ENCODE peak calls at places on chromosomes 5 and 9, in six cellular contexts. E is endothelial cell; L is left ventricle myocardium superior; G is HFF-Myc; M is T-helper 2 cell; B is stimulated activated CD4-positive, alpha-beta T cell treated with anti-CD3 and anti-CD28 coated beads, Interleukin-2, amount 100 ng/mL, for 48 hours. D is an unnamed sample.
A peak's percentile ranks its signal among the peaks of the same experiment; 100 is the strongest.

GRCh38 chr5:161530700-161531099 is 15.8 kb downstream of the GABRB2 start:
- DNase-seq in E (no peak), L (no peak), G (no peak), M (no peak), B (no peak), D (no peak)

GRCh38 chr9:113635586-113635985 is 172.1 kb downstream of the RGS3 start:
- DNase-seq in E (no peak), L (no peak), G (no peak), M (no peak), B (no peak), D (no peak)

GRCh38 chr9:111056554-111056953 is 18.3 kb upstream of the LPAR1 start:
- DNase-seq in E (no peak), L (no peak), G (peak; percentile 90), M (no peak), B (no peak), D (peak; percentile 27)

GRCh38 chr9:94005272-94005901 is 50.2 kb upstream of the BARX1 start:
- DNase-seq in E (no peak), L (no peak), G (no peak), M (no peak), B (no peak), D (no peak)

GRCh38 chr9:72440383-72440782 is 75.4 kb upstream of the ZFAND5 start:
- DNase-seq in E (no peak), L (no peak), G (no peak), M (no peak), B (no peak), D (no peak)

GRCh38 chr9:134007150-134007549 is 15.0 kb upstream of the VAV2 start:
- DNase-seq in E (no peak), L (no peak), G (no peak), M (no peak), B (no peak), D (peak; percentile 84)

GRCh38 chr5:39580702-39581498 is 156.1 kb upstream of the DAB2 start:
- DNase-seq in E (no peak), L (no peak), G (peak; percentile 44), M (no peak), B (no peak), D (no peak)

GRCh38 chr5:131246515-131246914 is 17.3 kb upstream of the CDC42SE2 start:
- DNase-seq in E (no peak), L (no peak), G (no peak), M (no peak), B (no peak), D (no peak)

GRCh38 chr9:109439378-109440116 is 58.6 kb downstream of the PTPN3 start:
- DNase-seq in E (no peak), L (no peak), G (no peak), M (no peak), B (no peak), D (no peak)

GRCh38 chr5:93053825-93054224 is 527.2 kb downstream of the NR2F1-AS1 start:
- DNase-seq in E (no peak), L (no peak), G (no peak), M (no peak), B (no peak), D (no peak)

GRCh38 chr5:76664065-76664464 is 40.9 kb upstream of the F2RL2 start:
- DNase-seq in E (no peak), L (no peak), G (no peak), M (no peak), B (no peak), D (no peak)

GRCh38 chr9:122336836-122337560 is 33.8 kb upstream of the PTGS1 start:
- DNase-seq in E (no peak), L (no peak), G (no peak), M (no peak), B (no peak), D (no peak)

GRCh38 chr5:69115526-69115925 is 21.7 kb downstream of the SLC30A5 start:
- DNase-seq in E (no peak), L (no peak), G (no peak), M (no peak), B (no peak), D (no peak)

GRCh38 chr9:9389904-9390303 is 1222.9 kb downstream of the PTPRD start:
- DNase-seq in E (no peak), L (no peak), G (no peak), M (no peak), B (no peak), D (no peak)

GRCh38 chr9:122033775-122034373 is 59.2 kb downstream of the TTLL11 start:
- DNase-seq in E (no peak), L (no peak), G (no peak), M (no peak), B (no peak), D (no peak)

GRCh38 chr5:159230657-159231056 is 21.3 kb upstream of the RNF145 start:
- DNase-seq in E (no peak), L (no peak), G (no peak), M (no peak), B (no peak), D (no peak)

GRCh38 chr9:130857864-130858730 is 23.0 kb downstream of the ABL1 start:
- DNase-seq in E (no peak), L (peak; percentile 71), G (no peak), M (no peak), B (no peak), D (no peak)

GRCh38 chr9:117034862-117035261 is 347.8 kb downstream of the TRIM32 start:
- DNase-seq in E (peak; percentile 62), L (no peak), G (peak; percentile 6), M (no peak), B (no peak), D (no peak)

GRCh38 chr9:76018244-76018643 is 127.8 kb downstream of the PCSK5 start:
- DNase-seq in E (no peak), L (no peak), G (no peak), M (no peak), B (no peak), D (no peak)

GRCh38 chr9:85741112-85741874 is 461 bp downstream of the AGTPBP1 start:
- DNase-seq in E (peak; percentile 47), L (no peak), G (no peak), M (peak; percentile 45), B (peak; percentile 34), D (peak; percentile 78)

GRCh38 chr9:136584401-136585328 is 38.8 kb upstream of the NOTCH1 start:
- DNase-seq in E (no peak), L (peak; percentile 50), G (no peak), M (no peak), B (no peak), D (no peak)

D was measured in SK-N-SH.